ENCODE peak calls at places on chromosomes 1 and 21, in four cellular contexts. F is fibroblast of lung, H is stomach, Z is mesendoderm. R is an unnamed sample.

GRCh38 chr1:16212251-16212961 is at the start of gene ARHGEF19:
- DNase-seq in F (no peak), H (peak; percentile 80), Z (peak; percentile 82), R (no peak)

GRCh38 chr1:66542811-66543767 is 9.1 kb downstream of the SGIP1 start:
- DNase-seq in Z (peak; percentile 70), F (peak; percentile 90), H (peak; percentile 85), R (no peak)

GRCh38 chr1:82386365-82387069 is 585.8 kb downstream of the ADGRL2 start:
- DNase-seq in Z (no peak), F (no peak), H (no peak), R (no peak)

GRCh38 chr1:54287821-54288220 is 87.9 kb downstream of the MRPL37 start:
- DNase-seq in F (peak; percentile 38), Z (no peak), H (no peak), R (no peak)

GRCh38 chr1:245378352-245379144 is 223.8 kb downstream of the KIF26B start:
- DNase-seq in F (no peak), Z (peak; percentile 71), H (no peak), R (no peak)

GRCh38 chr21:44509539-44509938 is 30.5 kb downstream of the KRTAP10-1 start:
- DNase-seq in F (no peak), Z (no peak), H (peak; percentile 93), R (no peak)

GRCh38 chr21:32096411-32096810 is 182.4 kb downstream of the MIS18A start:
- DNase-seq in H (no peak), F (no peak), Z (peak; percentile 79), R (no peak)

GRCh38 chr1:71561729-71562128 is 480.9 kb upstream of the ZRANB2 start:
- DNase-seq in H (no peak), F (peak; percentile 86), Z (no peak), R (no peak)

GRCh38 chr1:231684333-231685244 is 58.0 kb downstream of the DISC1 start:
- DNase-seq in H (peak; percentile 61), F (peak; percentile 33), Z (no peak), R (no peak)

GRCh38 chr1:15152318-15153183 is 996 bp upstream of the TMEM51 start:
- DNase-seq in F (peak; percentile 88), Z (peak; percentile 92), H (peak; percentile 92), R (no peak)

GRCh38 chr21:41957991-41958766 is 4.4 kb upstream of the C2CD2 start:
- DNase-seq in H (peak; percentile 61), Z (peak; percentile 75), F (peak; percentile 94), R (no peak)

GRCh38 chr1:43239484-43239883 is 30.3 kb upstream of the TMEM125 start:
- DNase-seq in F (no peak), Z (no peak), H (no peak), R (no peak)

GRCh38 chr1:18920931-18921330 is 18.6 kb upstream of the ALDH4A1 start:
- DNase-seq in Z (no peak), H (no peak), F (no peak), R (no peak)
- H3K27ac ChIP-seq in Z (no peak overlapping the region), H (peak overlapping the region; percentile 89), F (no peak overlapping the region), R (no peak overlapping the region)

DNA sequence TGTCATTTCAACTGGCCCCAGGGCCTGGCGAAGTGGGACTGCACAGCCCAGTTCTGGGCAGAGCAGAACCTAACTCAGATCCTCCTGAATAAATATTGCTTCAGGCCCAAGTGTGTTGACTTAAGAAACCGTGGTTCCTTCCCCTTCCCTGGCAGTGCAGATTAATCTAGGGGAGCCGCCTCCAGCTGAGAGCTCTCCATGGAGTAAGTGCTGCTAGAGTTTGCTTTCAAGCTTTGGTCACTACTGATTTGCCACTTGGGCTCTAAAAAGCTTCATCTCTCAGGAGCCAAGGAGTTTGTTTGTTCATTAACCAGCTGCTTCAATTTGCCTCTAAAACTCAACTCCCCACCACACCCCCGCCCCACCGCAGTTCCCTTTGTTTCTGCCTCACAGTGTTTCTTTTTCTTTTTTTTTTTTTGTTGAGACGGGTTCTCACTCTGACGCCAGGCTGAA is 112.1 kb downstream of the DTL start:
- DNase-seq in Z (no peak), F (peak; percentile 17), H (peak; percentile 76), R (no peak)
- H3K27ac ChIP-seq in Z (no peak overlapping the region), F (no peak overlapping the region), H (peak overlapping the region; percentile 65), R (no peak overlapping the region)

GRCh38 chr1:155931332-155932038 is 2.7 kb downstream of the KHDC4 start:
- DNase-seq in F (peak; percentile 55), Z (no peak), H (no peak), R (no peak)

GRCh38 chr1:155934097-155934932 is at the start of gene KHDC4:
- DNase-seq in Z (peak; percentile 99), F (peak; percentile 99), H (peak; percentile 97), R (peak; percentile 97)

GRCh38 chr1:155932487-155932886 is 1.7 kb downstream of the KHDC4 start:
- DNase-seq in F (no peak), Z (no peak), H (no peak), R (no peak)

GRCh38 chr1:155933591-155934096 is 569 bp downstream of the KHDC4 start:
- DNase-seq in Z (no peak), H (no peak), F (no peak), R (no peak)

DNA sequence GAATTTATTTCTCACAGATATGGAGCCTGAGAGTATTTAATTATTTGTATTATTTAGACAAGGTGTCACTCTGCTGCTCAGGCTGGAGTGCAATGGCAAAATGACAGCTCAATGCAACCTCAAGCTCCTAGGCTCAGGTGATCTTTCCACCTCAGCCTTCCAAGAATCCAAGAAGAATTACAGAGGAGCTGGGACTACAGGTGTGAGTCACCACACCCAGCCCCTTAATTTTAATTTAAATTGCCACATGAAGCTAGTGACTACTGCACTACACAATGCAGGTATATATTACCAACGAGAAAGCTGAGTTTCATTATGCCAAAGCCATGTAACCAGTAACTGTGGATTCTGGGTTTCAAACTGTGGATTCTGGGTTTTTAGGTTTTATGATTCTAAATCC is 2.1 kb downstream of the KHDC4 start:
- DNase-seq in Z (peak; percentile 48), H (no peak), F (no peak), R (no peak)
- H3K27ac ChIP-seq in Z (no peak overlapping the region), H (peak overlapping the region; percentile 96), F (no peak overlapping the region), R (no peak overlapping the region)

DNA sequence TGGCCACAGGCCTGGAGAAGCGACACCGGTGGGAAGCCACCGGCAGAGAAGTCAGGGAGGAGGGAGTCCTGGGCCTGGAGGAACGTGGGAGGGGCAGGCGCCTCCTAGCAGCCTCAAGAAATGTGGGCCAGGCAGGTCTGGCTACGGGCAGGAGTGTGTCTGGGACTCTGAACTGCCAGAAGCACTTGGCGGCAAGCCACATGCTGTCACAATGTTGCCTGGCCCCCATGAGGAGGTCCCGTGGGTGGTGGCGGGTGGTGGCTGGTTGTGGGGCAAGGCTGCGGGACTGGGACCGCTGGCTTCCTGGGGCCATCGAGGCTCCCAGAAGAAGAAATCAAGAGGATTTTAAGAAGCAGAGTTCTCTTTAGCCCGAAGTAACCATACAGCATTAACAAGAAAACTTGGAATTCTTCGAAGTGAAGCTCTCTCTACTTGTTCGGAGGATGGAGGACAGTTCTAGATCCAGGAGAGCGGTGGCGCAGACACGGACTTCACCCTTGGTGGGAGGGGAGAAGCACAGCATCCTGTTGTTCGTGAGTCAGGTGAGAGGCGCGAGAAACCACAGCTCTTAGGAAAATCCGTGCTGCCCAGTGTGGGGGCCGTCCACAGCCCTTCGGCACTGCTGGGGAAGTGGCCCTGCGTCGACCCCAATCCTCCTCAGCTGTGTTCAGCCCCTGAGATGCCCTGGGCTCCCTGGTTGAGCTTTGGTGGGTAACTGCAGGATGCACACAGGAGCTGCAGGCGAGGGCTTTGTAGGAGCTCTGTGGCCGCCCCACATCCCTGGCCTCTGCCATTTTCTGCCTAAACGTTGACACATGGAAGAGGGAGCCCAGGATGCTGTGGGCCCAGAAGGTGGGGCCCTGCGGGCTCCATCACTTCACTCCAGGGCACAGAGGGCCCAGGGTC is 12.4 kb downstream of the SKI start:
- DNase-seq in Z (no peak), H (peak; percentile 87), F (peak; percentile 71), R (no peak)
- H3K27ac ChIP-seq in Z (no peak overlapping the region), H (peak overlapping the region; percentile 92), F (no peak overlapping the region), R (no peak overlapping the region)

GRCh38 chr1:52726265-52727113 is at the start of gene ZYG11B:
- DNase-seq in Z (peak; percentile 91), H (peak; percentile 91), F (peak; percentile 79), R (peak; percentile 93)

GRCh38 chr1:52725903-52726264 is 369 bp upstream of the ZYG11B start:
- DNase-seq in F (no peak), H (no peak), Z (no peak), R (no peak)

GRCh38 chr1:52727956-52728656 is 1.9 kb downstream of the ZYG11B start:
- DNase-seq in Z (no peak), H (no peak), F (no peak), R (no peak)

GRCh38 chr1:52723260-52723659 is 3.0 kb upstream of the ZYG11B start:
- DNase-seq in F (no peak), H (no peak), Z (no peak), R (no peak)

DNA sequence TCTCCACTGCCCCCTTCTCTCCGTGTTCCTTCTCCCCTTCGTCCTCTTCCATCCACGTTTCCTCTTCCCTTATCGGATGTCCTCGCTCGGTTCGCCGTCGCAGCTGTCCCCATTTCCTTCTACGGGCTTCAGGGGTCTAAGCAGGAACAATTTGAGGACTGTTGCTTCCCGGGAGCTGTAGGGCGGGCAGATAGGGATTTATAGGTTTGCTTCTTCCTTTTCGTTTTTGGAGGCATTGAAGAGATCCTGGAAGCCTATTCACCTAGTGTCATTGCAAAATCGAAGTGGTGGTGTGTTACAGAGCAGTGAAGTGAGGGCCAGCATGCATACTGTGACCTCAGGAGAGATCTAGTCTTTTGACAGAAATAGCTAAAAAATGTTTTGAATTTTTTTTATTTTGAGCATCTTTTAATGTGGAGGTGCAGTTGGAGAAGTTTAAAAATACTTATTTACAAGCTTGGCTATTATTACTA is 897 bp downstream of the ZYG11B start:
- DNase-seq in Z (peak; percentile 33), F (no peak), H (no peak), R (no peak)
- H3K27ac ChIP-seq in Z (no peak overlapping the region), F (peak overlapping the region; percentile 21), H (peak overlapping the region; percentile 94), R (peak overlapping the region; percentile 76)

GRCh38 chr1:36231191-36231590 is 6.9 kb downstream of the THRAP3 start:
- DNase-seq in H (no peak), Z (no peak), F (peak; percentile 51), R (no peak)
- H3K27ac ChIP-seq in H (no peak overlapping the region), Z (no peak overlapping the region), F (no peak overlapping the region), R (no peak overlapping the region)

DNA sequence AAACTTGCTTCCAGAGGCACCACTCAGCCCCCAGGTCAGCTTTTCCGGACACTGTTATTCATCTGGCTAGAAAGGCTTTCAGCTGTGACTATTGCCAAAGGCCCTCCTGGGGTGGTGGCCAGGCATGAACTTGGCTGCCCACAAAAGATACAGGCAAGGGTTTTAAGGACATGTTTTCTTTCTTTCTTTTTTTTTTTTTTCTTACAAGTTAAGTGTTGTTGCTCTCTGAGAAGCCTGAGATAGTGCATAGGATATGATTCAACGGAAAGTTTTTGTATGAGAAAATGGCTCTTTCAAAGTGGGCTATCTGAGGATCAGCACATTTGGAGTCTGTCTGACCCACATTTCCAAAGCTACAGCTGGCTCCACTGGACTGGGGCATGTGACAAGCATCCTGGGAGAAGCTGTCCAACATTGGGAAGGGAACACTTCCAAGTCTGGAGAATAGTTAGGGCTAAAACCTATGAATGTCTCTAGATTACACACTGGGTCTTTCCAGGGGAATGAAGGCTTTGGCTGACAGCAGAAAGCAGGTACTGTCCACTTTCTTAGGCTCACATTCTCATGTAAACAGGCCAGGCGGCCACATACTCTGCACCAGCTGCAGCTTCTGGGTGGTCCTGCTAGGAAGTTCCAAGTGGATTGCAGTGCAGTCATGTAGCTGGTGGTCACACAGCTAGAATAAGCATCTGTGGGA is 639.7 kb downstream of the LMO4 start:
- DNase-seq in H (no peak), Z (no peak), F (peak; percentile 92), R (no peak)
- H3K27ac ChIP-seq in H (no peak overlapping the region), Z (no peak overlapping the region), F (no peak overlapping the region), R (no peak overlapping the region)